ENCODE peak calls at places on chromosomes 1 and 21, in five cellular contexts. Y is heart right ventricle; J is lower lobe of right lung; F is CD8-positive, alpha-beta T cell; D is Peyer's patch. K is an unnamed sample.

GRCh38 chr1:115976900-115977480 is 677 bp downstream of the SLC22A15 start:
- DNase-seq in D (no peak), F (no peak), Y (no peak), J (no peak), K (peak; percentile 47)

GRCh38 chr1:117122297-117123025 is 912 bp upstream of the TRIM45 start:
- DNase-seq in F (no peak), J (no peak), Y (no peak), D (no peak), K (no peak)

GRCh38 chr1:21069549-21069948 is 107.1 kb downstream of the EIF4G3 start:
- DNase-seq in F (no peak), Y (no peak), J (no peak), D (no peak), K (no peak)

GRCh38 chr1:221458430-221459156 is 283.3 kb downstream of the DUSP10 start:
- DNase-seq in J (no peak), F (no peak), Y (no peak), D (no peak), K (no peak)

GRCh38 chr1:14369526-14370213 is 228.8 kb upstream of the KAZN start:
- DNase-seq in F (no peak), Y (no peak), D (no peak), J (no peak), K (no peak)

GRCh38 chr1:25642710-25643109 is 26.1 kb downstream of the MAN1C1 start:
- DNase-seq in Y (no peak), F (peak; percentile 77), J (no peak), D (peak; percentile 82), K (no peak)

GRCh38 chr1:20962576-20963258 is 175.6 kb upstream of the HP1BP3 start:
- DNase-seq in Y (no peak), F (no peak), D (no peak), J (no peak), K (no peak)

GRCh38 chr1:68470388-68470970 is 20.7 kb upstream of the RPE65 start:
- DNase-seq in J (no peak), D (no peak), F (no peak), Y (no peak), K (no peak)

GRCh38 chr1:55284856-55285255 is 69.7 kb upstream of the USP24 start:
- DNase-seq in Y (peak; percentile 62), J (no peak), F (no peak), D (no peak), K (no peak)

GRCh38 chr1:197224160-197224559 is 43.9 kb upstream of the CRB1 start:
- DNase-seq in Y (no peak), J (no peak), D (no peak), F (no peak), K (no peak)

GRCh38 chr21:46603228-46603627 is 1.7 kb downstream of the S100B start:
- DNase-seq in J (no peak), D (no peak), Y (no peak), F (no peak), K (no peak)

GRCh38 chr1:184387069-184387870 is 441 bp downstream of the C1orf21 start:
- DNase-seq in J (peak; percentile 69), D (peak; percentile 61), F (peak; percentile 73), Y (peak; percentile 36), K (no peak)

GRCh38 chr1:21565285-21565684 is 56.1 kb downstream of the ALPL start:
- DNase-seq in D (no peak), J (no peak), Y (no peak), F (no peak), K (no peak)

GRCh38 chr21:45596704-45597318 is 46.7 kb upstream of the PCBP3 start:
- DNase-seq in D (peak; percentile 93), F (peak; percentile 89), J (peak; percentile 87), Y (peak; percentile 64), K (no peak)

GRCh38 chr1:34749983-34750382 is 4.9 kb upstream of the GJB5 start:
- DNase-seq in D (no peak), Y (no peak), J (no peak), F (no peak), K (no peak)

GRCh38 chr1:89547563-89548485 is 23.2 kb downstream of the LRRC8B start:
- DNase-seq in J (no peak), Y (no peak), D (no peak), F (no peak), K (no peak)

GRCh38 chr21:38250991-38251418 is 5.8 kb upstream of the KCNJ15 start:
- DNase-seq in D (no peak), J (no peak), Y (no peak), F (no peak), K (no peak)

GRCh38 chr21:45363921-45364463 is 41.0 kb upstream of the COL18A1 start:
- DNase-seq in F (no peak), D (peak; percentile 77), J (peak; percentile 59), Y (peak; percentile 93), K (peak; percentile 60)

GRCh38 chr1:183090386-183091006 is 67.3 kb downstream of the LAMC1 start:
- DNase-seq in J (no peak), D (no peak), F (no peak), Y (peak; percentile 61), K (no peak)

GRCh38 chr1:24963099-24963872 is 33.2 kb upstream of the RUNX3 start:
- DNase-seq in F (peak; percentile 79), D (peak; percentile 85), Y (no peak), J (no peak), K (no peak)

GRCh38 chr1:151790940-151791651 is 796 bp upstream of the TDRKH start:
- DNase-seq in J (peak; percentile 59), D (no peak), Y (no peak), F (no peak), K (no peak)

GRCh38 chr1:197302775-197303174 is 34.7 kb downstream of the CRB1 start:
- DNase-seq in F (no peak), J (no peak), D (no peak), Y (no peak), K (no peak)

GRCh38 chr1:147080013-147080661 is 92.1 kb downstream of the PRKAB2 start:
- DNase-seq in F (no peak), Y (no peak), D (no peak), J (no peak), K (no peak)

GRCh38 chr1:17874231-17874630 is 119.1 kb downstream of the ACTL8 start:
- DNase-seq in Y (no peak), J (no peak), F (no peak), D (no peak), K (no peak)

GRCh38 chr1:17071794-17072193 is 18.0 kb upstream of the SDHB start:
- DNase-seq in D (no peak), F (no peak), J (no peak), Y (no peak), K (no peak)

GRCh38 chr1:145702052-145702451 is 5.1 kb downstream of the PDZK1 start:
- DNase-seq in J (no peak), D (no peak), F (no peak), Y (no peak), K (no peak)

GRCh38 chr1:161473363-161473762 is 31.9 kb upstream of the FCGR2A start:
- DNase-seq in D (no peak), F (no peak), J (no peak), Y (no peak), K (no peak)

GRCh38 chr1:59409525-59409924 is 112.6 kb downstream of the FGGY start:
- DNase-seq in Y (no peak), D (no peak), J (no peak), F (no peak), K (no peak)

GRCh38 chr1:198387587-198387986 is 152.9 kb downstream of the ATP6V1G3 start:
- DNase-seq in Y (no peak), J (no peak), D (no peak), F (no peak), K (no peak)

GRCh38 chr1:78146137-78146822 is 100.5 kb downstream of the GIPC2 start:
- DNase-seq in F (no peak), Y (no peak), J (no peak), D (no peak), K (no peak)

GRCh38 chr1:30753660-30754123 is 3.9 kb downstream of the LAPTM5 start:
- DNase-seq in F (no peak), J (no peak), Y (no peak), D (peak; percentile 72), K (no peak)

GRCh38 chr1:177937931-177938330 is 31.9 kb downstream of the SEC16B start:
- DNase-seq in F (no peak), D (no peak), J (no peak), Y (no peak), K (no peak)

GRCh38 chr1:201585901-201586300 is 47.0 kb downstream of the NAV1 start:
- DNase-seq in F (no peak), D (no peak), Y (no peak), J (no peak), K (no peak)

GRCh38 chr21:42232176-42232825 is 13.4 kb downstream of the ABCG1 start:
- DNase-seq in D (peak; percentile 58), J (peak; percentile 26), F (no peak), Y (no peak), K (no peak)

GRCh38 chr21:36375994-36376393 is 9.2 kb upstream of the CHAF1B start:
- DNase-seq in J (no peak), Y (no peak), F (no peak), D (no peak), K (no peak)

GRCh38 chr1:201059871-201060555 is 36.5 kb upstream of the KIF21B start:
- DNase-seq in J (no peak), F (no peak), D (no peak), Y (no peak), K (no peak)

GRCh38 chr1:95974586-95974985 is 740.6 kb downstream of the RWDD3 start:
- DNase-seq in Y (no peak), D (no peak), J (no peak), F (no peak), K (no peak)

GRCh38 chr1:85313888-85314696 is 37.7 kb upstream of the BCL10 start:
- DNase-seq in D (no peak), J (no peak), Y (peak; percentile 47), F (no peak), K (no peak)
- H3K27ac ChIP-seq in D (no peak overlapping the region), J (peak overlapping the region; percentile 18), Y (peak overlapping the region; percentile 75), F (no peak overlapping the region), K (no peak overlapping the region)

GRCh38 chr1:76826072-76826827 is 41.0 kb upstream of the ST6GALNAC5 start:
- DNase-seq in J (no peak), F (no peak), D (no peak), Y (no peak), K (no peak)
- H3K27ac ChIP-seq in J (no peak overlapping the region), F (no peak overlapping the region), D (no peak overlapping the region), Y (no peak overlapping the region), K (no peak overlapping the region)

GRCh38 chr1:219120625-219121544 is 52.8 kb upstream of the LYPLAL1 start:
- DNase-seq in J (no peak), Y (peak; percentile 71), F (no peak), D (no peak), K (no peak)
- H3K27ac ChIP-seq in J (no peak overlapping the region), Y (peak overlapping the region; percentile 48), F (no peak overlapping the region), D (no peak overlapping the region), K (no peak overlapping the region)

DNA sequence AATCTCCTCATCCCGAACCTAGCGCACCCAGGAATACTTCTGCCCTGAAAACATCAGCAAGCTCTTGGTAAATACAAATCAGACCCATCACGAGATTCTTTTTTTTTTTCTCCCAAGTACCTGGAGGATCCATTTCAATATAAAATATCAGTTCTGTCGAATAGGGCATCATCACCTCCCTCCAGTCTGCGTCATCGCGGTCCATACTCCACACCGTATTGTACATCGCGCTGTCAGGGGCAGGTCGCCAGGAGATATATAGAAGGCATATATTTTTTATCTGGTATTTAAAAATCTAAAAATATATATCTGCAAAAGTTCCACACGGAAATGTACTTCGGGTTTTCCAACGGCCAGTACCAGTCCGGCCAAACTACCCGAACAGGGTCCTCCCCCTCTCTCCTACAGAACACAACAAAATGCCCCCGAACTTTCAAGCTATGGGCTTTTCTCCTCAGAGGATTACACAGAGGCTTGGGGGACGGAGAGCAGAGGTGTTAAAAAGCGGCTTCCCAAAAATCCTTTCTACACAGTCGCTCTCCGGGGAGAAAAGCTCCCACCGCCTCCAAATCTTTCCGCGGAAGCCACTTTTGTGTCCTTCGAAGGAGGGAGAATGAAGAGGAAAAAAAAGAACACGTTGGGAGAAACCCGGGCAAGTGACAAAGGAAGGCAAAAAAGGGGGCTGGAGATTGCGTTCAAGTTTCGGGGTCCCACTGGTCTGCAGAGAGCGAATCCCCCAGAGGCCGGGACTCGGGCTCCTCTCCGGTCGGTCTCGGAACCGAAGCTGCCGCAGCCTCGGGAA is 501 bp downstream of the PIK3R3 start:
- DNase-seq in Y (peak; percentile 16), D (peak; percentile 71), F (peak; percentile 48), J (no peak), K (no peak)
- H3K27ac ChIP-seq in Y (peak overlapping the region; percentile 98), D (peak overlapping the region; percentile 72), F (peak overlapping the region; percentile 49), J (peak overlapping the region; percentile 95), K (peak overlapping the region; percentile 100)

K was measured in caudate nucleus.